ENCODE peak calls at places on chromosomes 11 and 22, in five cellular contexts. V, R, Q, W and T are unnamed samples.

GRCh38 chr22:38086001-38086845 is 2.2 kb upstream of the SLC16A8 start:
- DNase-seq in V (no peak), R (no peak), Q (no peak), W (no peak), T (no peak)

GRCh38 chr11:98549571-98549970 is 471.2 kb upstream of the CNTN5 start:
- DNase-seq in V (peak), R (no peak), Q (no peak), W (no peak), T (no peak)

GRCh38 chr11:12864316-12865156 is 144.6 kb upstream of the RASSF10 start:
- DNase-seq in V (peak), R (no peak), Q (peak), W (no peak), T (no peak)

GRCh38 chr11:72972541-72973128 is 158.4 kb downstream of the ATG16L2 start:
- DNase-seq in V (no peak), R (no peak), Q (no peak), W (no peak), T (no peak)

GRCh38 chr11:2794947-2795346 is 90.6 kb downstream of the CDKN1C start:
- DNase-seq in V (no peak), R (peak), Q (no peak), W (no peak), T (no peak)

GRCh38 chr22:34161724-34162123 is 241.4 kb upstream of the LARGE1 start:
- DNase-seq in V (no peak), R (no peak), Q (no peak), W (no peak), T (no peak)

GRCh38 chr11:58927393-58928081 is 11.8 kb upstream of the GLYATL1 start:
- DNase-seq in V (no peak), R (peak), Q (no peak), W (no peak), T (no peak)

GRCh38 chr11:134476435-134477021 is 64.5 kb upstream of the B3GAT1 start:
- DNase-seq in V (peak), R (peak), Q (no peak), W (no peak), T (no peak)

GRCh38 chr22:32543020-32543357 is 68.4 kb downstream of the FBXO7 start:
- DNase-seq in V (no peak), R (no peak), Q (no peak), W (no peak), T (no peak)

GRCh38 chr11:55701429-55701828 is 39.4 kb downstream of the OR4C6 start:
- DNase-seq in V (no peak), R (no peak), Q (no peak), W (no peak), T (no peak)

GRCh38 chr11:64935634-64936081 is at the start of gene GPHA2:
- DNase-seq in V (no peak), R (no peak), Q (peak), W (no peak), T (peak)

GRCh38 chr11:35158371-35159081 is 19.6 kb downstream of the CD44 start:
- DNase-seq in V (no peak), R (no peak), Q (no peak), W (no peak), T (peak)

GRCh38 chr22:30822216-30823014 is 127.7 kb downstream of the OSBP2 start:
- DNase-seq in V (no peak), R (no peak), Q (no peak), W (no peak), T (no peak)

GRCh38 chr11:2563216-2564007 is 118.6 kb downstream of the KCNQ1 start:
- DNase-seq in V (no peak), R (no peak), Q (no peak), W (no peak), T (no peak)

GRCh38 chr22:28155808-28156207 is 236.8 kb upstream of the PITPNB start:
- DNase-seq in V (no peak), R (no peak), Q (no peak), W (no peak), T (no peak)

GRCh38 chr22:27754247-27754887 is 47.2 kb downstream of the MN1 start:
- DNase-seq in V (no peak), R (no peak), Q (no peak), W (no peak), T (no peak)

GRCh38 chr22:41181349-41182241 is 23.5 kb upstream of the L3MBTL2 start:
- DNase-seq in V (no peak), R (no peak), Q (peak), W (peak), T (no peak)

GRCh38 chr11:117183724-117184349 is 5.3 kb downstream of the SIDT2 start:
- DNase-seq in V (no peak), R (no peak), Q (peak), W (peak), T (no peak)

GRCh38 chr11:34461215-34461614 is 22.5 kb downstream of the CAT start:
- DNase-seq in V (no peak), R (no peak), Q (no peak), W (no peak), T (no peak)

GRCh38 chr11:111833524-111833923 is 37.9 kb downstream of the ALG9 start:
- DNase-seq in V (no peak), R (no peak), Q (no peak), W (no peak), T (no peak)